ENCODE peak calls at places on chromosome 2, in ten cellular contexts. P, M, Y, I, N, O, X, J, W and B are unnamed samples.

GRCh38 chr2:7673101-7673500 is 755.9 kb downstream of the RNF144A start:
- DNase-seq in P (no peak), M (no peak), Y (no peak), I (no peak), N (no peak), O (no peak), X (no peak), J (no peak), W (no peak), B (no peak)

GRCh38 chr2:61044596-61044995 is 21.1 kb upstream of the SANBR start:
- DNase-seq in P (no peak), M (no peak), Y (peak), I (no peak), N (no peak), O (no peak), X (no peak), J (no peak), W (no peak), B (no peak)

GRCh38 chr2:157302492-157303099 is 23.0 kb downstream of the ERMN start:
- DNase-seq in P (peak), M (peak), Y (peak), I (peak), N (peak), O (peak), X (peak), J (no peak), W (no peak), B (no peak)

GRCh38 chr2:28160986-28161425 is 231.7 kb upstream of the FOSL2 start:
- DNase-seq in P (no peak), M (peak), Y (no peak), I (peak), N (no peak), O (peak), X (no peak), J (no peak), W (peak), B (no peak)

GRCh38 chr2:22800422-22800821 is 584.6 kb upstream of the KLHL29 start:
- DNase-seq in P (no peak), M (no peak), Y (no peak), I (no peak), N (no peak), O (no peak), X (no peak), J (no peak), W (no peak), B (no peak)

GRCh38 chr2:20247084-20247483 is 22.2 kb upstream of the SDC1 start:
- DNase-seq in P (no peak), M (no peak), Y (no peak), I (no peak), N (no peak), O (no peak), X (no peak), J (no peak), W (no peak), B (no peak)

GRCh38 chr2:189522435-189523151 is 58.0 kb downstream of the SLC40A1 start:
- DNase-seq in P (no peak), M (no peak), Y (no peak), I (no peak), N (no peak), O (no peak), X (no peak), J (no peak), W (no peak), B (no peak)

GRCh38 chr2:147524912-147525311 is 319.9 kb upstream of the ACVR2A start:
- DNase-seq in P (no peak), M (no peak), Y (no peak), I (no peak), N (peak), O (no peak), X (no peak), J (no peak), W (no peak), B (no peak)

GRCh38 chr2:39663187-39663930 is 2.4 kb upstream of the TMEM178A start:
- DNase-seq in P (no peak), M (no peak), Y (no peak), I (no peak), N (no peak), O (peak), X (no peak), J (no peak), W (no peak), B (no peak)